ENCODE peak calls at places on chromosomes 6 and 20, in ten cellular contexts. M is brain microvascular endothelial cell, X is adrenal gland, A is mesenchymal stem cell, Y is neural progenitor cell, P is endothelial cell of umbilical vein, D is heart left ventricle, E is esophagus squamous epithelium, V is HFF-Myc, N is HCT116. B is an unnamed sample.
A peak's percentile ranks its signal among the peaks of the same experiment; 100 is the strongest.

GRCh38 chr20:37353285-37353849 is 7.4 kb downstream of the SRC start:
- DNase-seq in X (no peak), D (no peak), P (no peak), E (no peak), N (no peak), M (no peak), Y (no peak), A (no peak), V (no peak), B (no peak)

GRCh38 chr20:15923030-15923776 is 650.0 kb downstream of the KIF16B start:
- DNase-seq in D (no peak), N (no peak), X (no peak), A (no peak), M (no peak), P (no peak), V (no peak), E (no peak), Y (no peak), B (no peak)

GRCh38 chr6:109091314-109092009 is 3.2 kb downstream of the SESN1 start:
- DNase-seq in A (peak; percentile 25), M (no peak), V (no peak), N (no peak), X (no peak), E (no peak), P (no peak), D (no peak), Y (no peak), B (no peak)

GRCh38 chr6:5786321-5787053 is 220.2 kb downstream of the NRN1 start:
- DNase-seq in E (no peak), V (no peak), P (no peak), Y (no peak), M (no peak), N (no peak), D (no peak), A (no peak), X (no peak), B (no peak)

GRCh38 chr6:25193147-25193864 is 85.9 kb upstream of the CARMIL1 start:
- DNase-seq in X (peak; percentile 83), A (peak; percentile 93), N (peak; percentile 58), P (peak; percentile 96), D (peak; percentile 49), Y (no peak), M (peak; percentile 91), E (no peak), V (peak; percentile 92), B (peak; percentile 98)

GRCh38 chr6:137749595-137750215 is 117.4 kb upstream of the TNFAIP3 start:
- DNase-seq in P (no peak), N (no peak), X (no peak), M (no peak), Y (peak; percentile 60), D (no peak), E (no peak), A (no peak), V (no peak), B (peak; percentile 84)

GRCh38 chr6:150492507-150492906 is 107.2 kb upstream of the PLEKHG1 start:
- DNase-seq in E (no peak), Y (no peak), V (peak; percentile 58), P (no peak), M (no peak), D (no peak), X (no peak), A (no peak), N (peak; percentile 51), B (peak; percentile 5)

GRCh38 chr20:38907918-38908677 is 18.1 kb upstream of the FAM83D start:
- DNase-seq in N (no peak), P (no peak), V (no peak), M (no peak), Y (no peak), A (no peak), X (no peak), E (no peak), D (no peak), B (no peak)

GRCh38 chr6:74657033-74657432 is 548.8 kb downstream of the COL12A1 start:
- DNase-seq in Y (no peak), P (no peak), D (no peak), M (no peak), E (no peak), N (no peak), A (no peak), X (no peak), V (no peak), B (no peak)

GRCh38 chr6:143575440-143575839 is 63.9 kb upstream of the FUCA2 start:
- DNase-seq in Y (peak; percentile 76), N (peak; percentile 73), E (no peak), D (no peak), P (peak; percentile 78), M (peak; percentile 76), V (peak; percentile 70), X (peak; percentile 86), A (peak; percentile 78), B (peak; percentile 92)

GRCh38 chr6:42405025-42405424 is 46.7 kb downstream of the TRERF1 start:
- DNase-seq in E (no peak), V (peak; percentile 26), N (no peak), D (peak; percentile 46), M (peak; percentile 35), A (peak; percentile 72), X (no peak), P (no peak), Y (no peak), B (peak; percentile 78)

GRCh38 chr6:125815050-125815910 is 24.5 kb downstream of the NCOA7 start:
- DNase-seq in N (no peak), M (no peak), V (no peak), E (no peak), Y (no peak), P (peak; percentile 59), D (no peak), A (no peak), X (no peak), B (no peak)

GRCh38 chr20:20362774-20363435 is 5.0 kb upstream of the INSM1 start:
- DNase-seq in E (no peak), N (no peak), X (peak; percentile 67), A (no peak), D (no peak), M (no peak), Y (peak; percentile 87), P (no peak), V (no peak), B (no peak)

DNA sequence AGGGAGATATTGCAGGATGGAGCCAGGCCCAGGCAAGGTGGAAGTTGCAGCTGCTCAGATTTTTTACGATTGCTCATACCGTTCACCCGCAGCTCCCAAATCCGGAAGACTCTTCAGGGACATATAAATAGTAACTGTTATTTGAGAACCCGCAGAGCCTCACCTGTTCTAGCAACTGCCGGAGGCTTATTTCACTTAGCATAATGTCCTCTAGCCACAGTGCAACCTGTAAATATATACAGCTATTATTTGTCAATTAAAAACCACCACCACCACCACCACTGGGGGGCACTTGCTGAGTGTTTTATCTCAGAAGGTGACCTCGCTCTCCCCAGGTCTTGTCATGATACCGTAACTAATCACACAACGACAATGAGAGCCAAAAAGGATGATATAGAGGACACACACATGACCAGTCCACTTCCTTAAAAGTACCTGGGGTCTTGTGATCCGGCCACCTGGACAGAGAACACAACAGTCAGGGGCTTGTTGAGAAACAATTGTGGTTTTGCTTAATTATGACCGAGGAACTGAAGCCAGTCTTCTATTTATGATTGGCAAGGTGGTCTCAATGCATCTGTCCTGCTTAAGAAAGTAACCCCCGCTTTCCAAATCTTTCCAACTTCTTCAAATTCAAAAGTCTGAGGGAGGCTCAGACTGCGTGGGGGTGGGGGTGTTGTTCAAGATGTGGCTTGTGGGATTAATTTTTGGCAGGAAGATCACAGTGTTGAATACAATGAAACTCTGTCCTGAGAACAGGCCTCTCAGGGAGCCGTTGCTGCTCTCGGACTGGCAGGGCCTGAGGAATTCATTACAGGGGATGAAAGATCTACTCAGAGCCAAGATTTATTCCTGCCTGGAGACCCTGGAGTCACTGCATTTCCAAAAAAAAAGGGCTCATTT is 107.7 kb upstream of the PRND start:
- DNase-seq in P (peak; percentile 69), Y (peak; percentile 61), A (peak; percentile 32), D (peak; percentile 51), V (no peak), E (peak; percentile 11), N (peak; percentile 54), M (peak; percentile 44), X (peak; percentile 78), B (peak; percentile 72)
- H3K4me3 ChIP-seq in P (no peak overlapping the region), Y (no peak overlapping the region), A (no peak overlapping the region), D (no peak overlapping the region), V (no peak overlapping the region), E (no peak overlapping the region), N (peak overlapping the region; percentile 17), M (no peak overlapping the region), X (no peak overlapping the region), B (no peak overlapping the region)

GRCh38 chr6:57217270-57217669 is 4.8 kb downstream of the RAB23 start:
- DNase-seq in E (no peak), A (no peak), P (no peak), N (no peak), Y (no peak), X (no peak), V (no peak), D (no peak), M (no peak), B (no peak)
- H3K4me3 ChIP-seq in E (no peak overlapping the region), A (no peak overlapping the region), P (no peak overlapping the region), N (no peak overlapping the region), Y (no peak overlapping the region), X (no peak overlapping the region), V (no peak overlapping the region), D (no peak overlapping the region), M (no peak overlapping the region), B (no peak overlapping the region)

DNA sequence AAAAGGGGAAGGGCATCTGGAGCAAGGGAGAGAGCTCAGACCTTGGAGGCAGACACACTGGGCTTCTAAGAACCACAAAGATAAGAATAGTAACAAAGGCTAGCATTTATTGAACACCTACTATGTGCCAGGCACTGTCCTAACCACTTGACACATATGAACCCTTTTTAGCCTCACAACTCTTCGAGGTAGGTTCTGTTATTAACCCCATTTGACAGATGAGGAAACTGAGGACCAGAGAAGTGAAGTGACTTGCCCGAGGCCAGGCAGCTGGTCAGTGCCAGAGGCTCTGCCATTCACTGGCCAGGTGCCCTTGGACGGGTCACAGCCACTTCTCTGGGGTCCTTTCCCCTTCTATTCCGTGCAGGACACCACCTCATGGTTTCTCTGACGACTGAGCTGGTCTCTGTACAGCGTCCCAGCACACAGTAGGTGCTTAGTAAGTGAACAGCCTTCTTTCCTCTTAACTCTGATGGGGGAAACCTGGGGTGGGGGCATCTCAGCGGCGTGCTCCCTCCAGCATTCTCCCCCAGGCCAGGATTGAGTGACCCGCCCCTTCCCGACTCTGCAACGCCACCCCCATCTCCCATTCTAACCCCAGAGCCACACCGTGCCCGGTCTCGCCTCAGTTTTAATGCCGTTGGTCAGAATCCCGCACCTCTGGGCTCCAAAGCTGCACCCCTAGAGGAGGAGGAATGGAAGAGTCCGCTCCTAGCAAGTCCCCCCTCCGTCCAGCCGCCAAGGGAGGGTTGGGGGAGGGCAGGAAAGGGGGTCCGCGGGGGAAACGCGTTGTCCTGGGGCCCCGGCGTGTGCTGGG is 55.7 kb downstream of the CD40 start:
- DNase-seq in E (no peak), P (no peak), N (no peak), D (no peak), Y (peak; percentile 29), A (no peak), V (no peak), X (no peak), M (no peak), B (no peak)
- H3K4me3 ChIP-seq in E (no peak overlapping the region), P (no peak overlapping the region), N (peak overlapping the region; percentile 8), D (no peak overlapping the region), Y (no peak overlapping the region), A (peak overlapping the region; percentile 37), V (no peak overlapping the region), X (no peak overlapping the region), M (no peak overlapping the region), B (no peak overlapping the region)

DNA sequence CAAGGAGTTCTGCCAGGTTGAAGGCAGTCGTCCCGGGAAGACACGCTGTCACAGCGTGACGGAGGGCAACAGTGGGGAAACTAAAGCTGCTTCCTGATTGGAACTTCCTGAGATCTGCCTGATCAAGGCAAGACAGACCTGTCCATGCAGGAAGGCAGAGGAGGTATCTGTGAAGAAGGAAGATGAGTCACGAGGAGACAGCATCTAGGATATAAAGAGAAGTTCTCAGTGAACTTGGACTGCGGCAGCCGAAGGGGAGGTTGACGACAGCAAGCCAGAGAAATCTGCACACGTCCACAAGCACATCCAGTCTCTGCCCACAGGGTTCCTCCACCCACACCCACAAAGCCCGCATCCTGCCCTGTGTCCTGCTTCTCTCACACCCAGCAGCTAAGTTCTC is 38.6 kb downstream of the PREP start:
- DNase-seq in P (peak; percentile 18), V (no peak), M (no peak), X (no peak), A (no peak), D (no peak), N (no peak), E (no peak), Y (no peak), B (peak; percentile 8)
- H3K4me3 ChIP-seq in P (no peak overlapping the region), V (no peak overlapping the region), M (no peak overlapping the region), X (no peak overlapping the region), A (no peak overlapping the region), D (no peak overlapping the region), N (no peak overlapping the region), E (no peak overlapping the region), Y (no peak overlapping the region), B (no peak overlapping the region)

B was measured in cardiac fibroblast.